ENCODE peak calls at places on chromosomes 6 and 20, in nine cellular contexts. G, S, B, T, Z, J, U, V and E are unnamed samples.

GRCh38 chr20:10447028-10447427 is 11.9 kb downstream of the SLX4IP start:
- DNase-seq in S (peak; percentile 26), J (peak; percentile 70), V (peak; percentile 42), G (peak; percentile 84), B (peak; percentile 82), T (peak; percentile 61), Z (no peak), U (peak; percentile 92), E (peak; percentile 62)

GRCh38 chr6:90168693-90169131 is 127.9 kb downstream of the BACH2 start:
- DNase-seq in V (no peak), J (peak; percentile 79), G (no peak), U (no peak), B (peak; percentile 85), S (no peak), T (peak; percentile 21), Z (no peak), E (peak; percentile 23)

GRCh38 chr6:118709859-118710350 is 58.5 kb upstream of the CEP85L start:
- DNase-seq in J (peak; percentile 82), T (peak; percentile 87), Z (no peak), U (peak; percentile 85), V (peak; percentile 82), B (peak; percentile 95), G (no peak), S (peak; percentile 58), E (peak; percentile 76)

GRCh38 chr6:10837692-10837996 is 695 bp downstream of the MAK start:
- DNase-seq in J (peak; percentile 7), S (no peak), B (no peak), U (no peak), T (peak; percentile 22), Z (no peak), G (no peak), V (no peak), E (peak; percentile 6)

GRCh38 chr20:10005885-10006284 is 28.9 kb upstream of the ANKEF1 start:
- DNase-seq in U (no peak), B (no peak), S (no peak), T (no peak), Z (no peak), G (no peak), J (no peak), V (no peak), E (no peak)

GRCh38 chr20:43765933-43766332 is 39.1 kb upstream of the GTSF1L start:
- DNase-seq in T (no peak), U (no peak), S (no peak), J (no peak), Z (no peak), V (no peak), G (no peak), B (no peak), E (no peak)

GRCh38 chr20:23125159-23125558 is 39.0 kb upstream of the CD93 start:
- DNase-seq in U (no peak), Z (no peak), T (no peak), V (no peak), J (no peak), B (no peak), G (peak; percentile 52), S (no peak), E (no peak)

GRCh38 chr6:6317825-6318733 is 2.4 kb downstream of the F13A1 start:
- DNase-seq in G (no peak), V (no peak), Z (no peak), B (no peak), T (no peak), J (no peak), U (no peak), S (no peak), E (no peak)

GRCh38 chr20:63858393-63859165 is 2.7 kb upstream of the ABHD16B start:
- DNase-seq in V (no peak), S (no peak), T (peak; percentile 60), J (no peak), B (peak; percentile 45), Z (no peak), G (no peak), U (no peak), E (peak; percentile 83)

GRCh38 chr6:4615891-4616290 is 160.3 kb upstream of the CDYL start:
- DNase-seq in U (no peak), V (no peak), T (peak; percentile 87), Z (no peak), G (no peak), S (no peak), J (no peak), B (no peak), E (peak; percentile 90)

GRCh38 chr20:33332905-33333456 is 50.0 kb downstream of the BPIFB1 start:
- DNase-seq in V (no peak), J (no peak), B (no peak), Z (no peak), S (no peak), G (no peak), U (no peak), T (no peak), E (no peak)

GRCh38 chr6:98477231-98477630 is 357.1 kb upstream of the POU3F2 start:
- DNase-seq in G (no peak), V (no peak), T (no peak), B (peak; percentile 55), U (no peak), J (no peak), S (no peak), Z (no peak), E (no peak)

GRCh38 chr20:49103647-49104364 is 57.7 kb downstream of the CSE1L start:
- DNase-seq in U (no peak), G (no peak), V (no peak), J (no peak), Z (no peak), T (no peak), S (no peak), B (no peak), E (no peak)

GRCh38 chr20:33602826-33603590 is 59.1 kb upstream of the C20orf144 start:
- DNase-seq in U (peak; percentile 34), B (peak; percentile 42), T (peak; percentile 47), J (peak; percentile 75), Z (no peak), V (no peak), S (no peak), G (no peak), E (peak; percentile 4)

GRCh38 chr6:34521463-34522288 is 34.5 kb downstream of the SPDEF start:
- DNase-seq in S (no peak), V (no peak), U (no peak), Z (peak; percentile 42), G (peak; percentile 61), T (no peak), B (no peak), J (no peak), E (no peak)

GRCh38 chr6:134826889-134827737 is 122.8 kb downstream of the ALDH8A1 start:
- DNase-seq in T (peak; percentile 89), V (no peak), G (no peak), S (no peak), Z (no peak), J (peak; percentile 95), U (no peak), B (peak; percentile 100), E (peak; percentile 98)

GRCh38 chr6:32132110-32132509 is 2.0 kb upstream of the FKBPL start:
- DNase-seq in V (no peak), U (no peak), T (no peak), G (no peak), J (no peak), S (no peak), Z (no peak), B (no peak), E (no peak)

DNA sequence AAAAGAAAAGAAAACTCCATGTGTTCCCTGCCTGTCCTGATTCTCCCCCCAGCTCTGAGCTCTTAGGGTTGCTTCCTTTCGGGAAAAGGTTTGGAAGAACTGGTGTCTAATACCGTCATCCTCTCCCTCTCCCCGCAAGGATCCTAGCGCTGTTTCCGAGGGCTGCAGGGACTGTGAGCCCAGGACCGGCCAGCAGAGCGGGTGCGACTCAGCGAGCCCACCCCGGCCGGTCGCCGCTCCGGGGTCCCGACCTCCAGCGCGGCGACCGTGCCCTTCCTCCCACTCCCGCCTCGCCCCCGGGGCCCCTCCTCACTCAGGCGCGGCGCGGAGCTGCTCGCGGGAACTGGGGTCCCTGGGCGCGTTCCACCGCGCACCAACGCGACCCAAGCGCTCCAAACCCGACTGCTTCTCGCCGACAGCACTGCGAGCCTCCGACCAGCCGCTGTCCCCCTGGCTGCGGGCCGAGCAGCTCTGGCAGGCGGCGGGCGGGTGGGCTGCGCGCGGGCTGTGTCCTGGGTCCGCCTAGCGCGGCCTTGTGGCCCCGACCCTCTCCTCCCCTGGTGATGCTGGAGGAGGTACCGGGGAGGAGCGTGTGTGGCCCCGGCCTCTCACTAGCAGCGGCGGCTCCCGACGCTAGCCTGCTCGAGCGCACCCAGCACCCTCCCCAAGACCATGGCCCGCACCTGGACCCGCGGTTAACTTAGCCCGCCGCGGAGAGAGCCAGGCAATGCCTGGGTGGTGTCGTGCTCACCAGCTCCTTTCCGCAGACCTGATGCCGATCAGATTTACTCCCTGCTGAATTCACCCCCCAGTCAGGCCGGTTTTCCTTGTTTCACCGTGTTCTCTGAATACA is at the start of gene PLA2G7:
- DNase-seq in B (peak; percentile 24), Z (peak; percentile 50), U (no peak), T (no peak), S (no peak), G (no peak), J (peak; percentile 57), V (no peak), E (no peak)
- TF ChIP-seq CTCF in B (no peak), Z (no peak), U (no peak), T (no peak), S (no peak), G (no peak), J (peak; percentile 1), V (no peak), E (no peak)

GRCh38 chr6:30490031-30490876 is 945 bp downstream of the HLA-E start:
- DNase-seq in V (peak; percentile 80), S (peak; percentile 87), G (peak; percentile 62), J (peak; percentile 60), Z (peak; percentile 84), B (peak; percentile 55), T (peak; percentile 63), U (peak; percentile 31), E (peak; percentile 65)
- TF ChIP-seq CTCF in V (no peak), S (no peak), G (no peak), J (no peak), Z (no peak), B (no peak), T (no peak), U (no peak), E (no peak)

DNA sequence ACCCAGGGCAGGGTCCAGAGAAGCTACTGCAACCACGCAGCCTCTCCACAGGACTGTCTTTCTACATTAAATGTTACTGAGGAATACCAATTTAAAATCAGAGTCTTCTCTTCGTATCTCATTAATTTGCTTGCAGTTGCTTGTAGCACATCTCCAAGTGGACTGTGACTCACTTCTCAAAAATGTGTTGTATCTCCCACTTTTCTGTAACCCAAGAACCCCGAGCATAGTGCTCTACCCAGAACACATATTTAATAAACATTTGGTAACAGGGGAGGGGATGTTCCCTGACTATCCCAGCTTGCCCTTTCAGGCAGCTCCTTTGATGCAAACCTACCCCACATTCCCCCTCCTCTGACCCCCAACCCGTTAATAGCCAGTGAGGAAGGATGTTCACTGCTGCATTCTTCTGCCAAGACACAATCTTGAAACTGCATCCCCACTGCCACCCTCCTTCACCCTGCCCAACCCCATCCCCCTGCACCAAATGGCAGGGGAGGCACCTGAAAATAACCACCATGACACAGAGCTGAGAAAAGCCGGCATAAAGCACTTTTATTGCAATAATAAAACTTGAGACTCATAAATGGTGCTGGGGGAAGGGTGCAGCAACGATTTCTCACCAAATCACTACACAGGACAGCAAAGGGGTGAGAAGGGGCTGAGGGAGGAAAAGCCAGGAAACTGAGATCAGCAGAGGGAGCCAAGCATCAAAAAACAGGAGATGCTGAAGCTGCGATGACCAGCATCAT is 24.2 kb downstream of the FKBP1A start:
- DNase-seq in T (peak; percentile 56), B (peak; percentile 75), J (no peak), G (no peak), V (no peak), Z (no peak), S (no peak), U (no peak), E (peak; percentile 53)
- TF ChIP-seq CTCF in T (no peak), B (no peak), J (no peak), G (no peak), V (no peak), Z (no peak), S (no peak), U (no peak), E (no peak)

GRCh38 chr6:63307581-63308246 is 12.1 kb downstream of the LGSN start:
- DNase-seq in G (peak; percentile 37), S (no peak), U (peak; percentile 13), J (peak; percentile 37), V (no peak), Z (no peak), T (peak; percentile 78), B (peak; percentile 11), E (peak; percentile 70)
- TF ChIP-seq CTCF in G (peak; percentile 31), S (no peak), U (peak; percentile 63), J (peak; percentile 59), V (peak; percentile 38), Z (peak; percentile 22), T (peak; percentile 64), B (peak; percentile 57), E (peak; percentile 65)